ENCODE peak calls at places on chromosomes 7 and 10, in ten cellular contexts. V is GM23338, F is fibroblast of lung, I is HCT116, B is SK-N-SH, U is trophoblast cell, M is PC-3, A is DND-41, D is neuronal stem cell, W is OCI-LY7. H is an unnamed sample.
A peak's percentile ranks its signal among the peaks of the same experiment; 100 is the strongest.

GRCh38 chr10:124123141-124123540 is 29.7 kb upstream of the CHST15 start:
- DNase-seq in W (no peak), V (no peak), I (no peak), B (no peak), A (no peak), U (peak; percentile 63), F (peak; percentile 74), D (no peak), M (no peak), H (no peak)

GRCh38 chr7:112182749-112183148 is 23.4 kb downstream of the DOCK4 start:
- DNase-seq in D (no peak), B (peak; percentile 46), U (no peak), W (no peak), I (no peak), F (no peak), V (no peak), A (no peak), M (no peak), H (no peak)

GRCh38 chr10:58360412-58361004 is 24.7 kb upstream of the TFAM start:
- DNase-seq in B (no peak), M (peak; percentile 65), W (no peak), D (no peak), I (no peak), V (no peak), A (no peak), F (no peak), U (no peak), H (no peak)

GRCh38 chr10:86139066-86139657 is 227.4 kb downstream of the GRID1 start:
- DNase-seq in U (peak; percentile 71), A (peak; percentile 42), F (no peak), M (peak; percentile 17), V (peak; percentile 64), I (peak; percentile 23), B (no peak), W (peak; percentile 18), D (peak; percentile 6), H (no peak)

GRCh38 chr10:5679606-5680005 is 5.0 kb upstream of the TASOR2 start:
- DNase-seq in I (no peak), W (no peak), U (peak; percentile 26), M (peak; percentile 9), B (no peak), V (no peak), D (no peak), F (peak; percentile 39), A (no peak), H (peak; percentile 77)

GRCh38 chr10:99418910-99419624 is 11.4 kb downstream of the GOT1 start:
- DNase-seq in U (no peak), W (no peak), I (no peak), B (no peak), A (no peak), D (no peak), F (no peak), V (no peak), M (no peak), H (no peak)

GRCh38 chr10:52940921-52941320 is 168.3 kb upstream of the MBL2 start:
- DNase-seq in F (no peak), V (peak; percentile 20), W (no peak), I (no peak), A (no peak), U (no peak), D (no peak), M (no peak), B (no peak), H (no peak)

GRCh38 chr10:112311481-112311880 is 28.3 kb downstream of the TECTB start:
- DNase-seq in M (no peak), F (no peak), B (no peak), V (no peak), U (no peak), I (no peak), D (no peak), W (no peak), A (no peak), H (no peak)

GRCh38 chr7:134988161-134988560 is 1.9 kb downstream of the AGBL3 start:
- DNase-seq in I (no peak), B (no peak), F (no peak), U (no peak), A (no peak), D (no peak), W (no peak), V (no peak), M (no peak), H (no peak)

GRCh38 chr7:42103456-42103855 is 133.6 kb downstream of the GLI3 start:
- DNase-seq in D (no peak), U (no peak), B (no peak), M (no peak), W (no peak), A (no peak), I (no peak), V (no peak), F (no peak), H (peak; percentile 44)

GRCh38 chr10:45660876-45661411 is 11.6 kb downstream of the ZFAND4 start:
- DNase-seq in M (no peak), B (no peak), I (no peak), D (no peak), W (peak; percentile 55), U (no peak), V (peak; percentile 65), F (no peak), A (no peak), H (no peak)

GRCh38 chr10:84608126-84608525 is 279.7 kb downstream of the CCSER2 start:
- DNase-seq in D (no peak), V (no peak), M (no peak), U (no peak), I (no peak), W (no peak), F (no peak), A (no peak), B (no peak), H (no peak)
- H2AFZ ChIP-seq in D (no peak overlapping the region), V (no peak overlapping the region), M (no peak overlapping the region), U (no peak overlapping the region), I (no peak overlapping the region), W (no peak overlapping the region), F (no peak overlapping the region), A (no peak overlapping the region), B (no peak overlapping the region), H (no peak overlapping the region)

GRCh38 chr10:93475227-93475626 is 6.9 kb downstream of the MYOF start:
- DNase-seq in D (no peak), U (no peak), M (peak; percentile 38), W (no peak), F (no peak), I (no peak), V (no peak), B (no peak), A (no peak), H (no peak)

GRCh38 chr10:93473161-93473560 is 9.0 kb downstream of the MYOF start:
- DNase-seq in D (no peak), V (no peak), W (no peak), I (no peak), M (no peak), A (no peak), U (no peak), F (no peak), B (no peak), H (no peak)

GRCh38 chr10:93471110-93471651 is 11.0 kb downstream of the MYOF start:
- DNase-seq in U (peak; percentile 88), A (no peak), B (no peak), F (peak; percentile 97), V (no peak), W (no peak), D (no peak), I (peak; percentile 95), M (peak; percentile 94), H (peak; percentile 97)

GRCh38 chr10:93475871-93476270 is 6.3 kb downstream of the MYOF start:
- DNase-seq in I (peak; percentile 97), W (no peak), A (no peak), F (peak; percentile 97), B (no peak), D (no peak), V (no peak), M (peak; percentile 94), U (peak; percentile 81), H (peak; percentile 74)

DNA sequence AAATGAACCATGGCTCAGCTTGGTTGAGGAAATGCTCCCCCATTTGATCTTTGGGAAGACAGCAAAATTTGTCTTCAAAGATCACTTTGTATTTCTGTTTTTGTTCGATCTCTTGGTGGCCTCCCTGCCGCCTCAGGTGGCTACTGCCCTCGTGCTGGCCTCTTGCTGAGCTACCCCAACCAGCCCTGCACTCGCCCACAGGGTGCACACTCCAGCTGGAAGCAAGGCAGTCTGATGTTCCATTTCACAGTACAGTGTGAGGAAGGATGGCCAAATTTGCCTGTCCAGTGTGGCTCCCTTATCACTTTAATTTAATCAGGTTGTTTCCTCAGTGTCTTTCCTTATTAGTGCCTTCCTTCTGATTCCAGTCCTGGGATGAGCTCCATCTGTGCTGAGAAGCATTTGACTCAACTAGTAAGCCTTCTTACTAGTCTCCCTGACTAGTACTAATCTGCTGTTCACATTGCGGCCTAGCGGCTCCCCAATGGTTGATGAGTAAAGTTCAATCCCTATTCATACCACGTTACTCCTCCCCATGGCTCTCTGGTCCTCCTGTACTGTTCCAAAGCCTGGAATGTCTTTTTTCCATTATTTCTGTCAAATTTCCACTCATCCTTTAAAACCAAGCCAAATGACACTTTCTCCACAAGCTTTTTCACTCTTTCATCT is 8.2 kb downstream of the MYOF start:
- DNase-seq in B (no peak), F (no peak), M (no peak), D (no peak), U (no peak), I (no peak), A (no peak), V (no peak), W (no peak), H (no peak)
- H2AFZ ChIP-seq in B (no peak overlapping the region), F (no peak overlapping the region), M (no peak overlapping the region), D (no peak overlapping the region), U (no peak overlapping the region), I (no peak overlapping the region), A (no peak overlapping the region), V (peak overlapping the region; percentile 32), W (no peak overlapping the region), H (no peak overlapping the region)

DNA sequence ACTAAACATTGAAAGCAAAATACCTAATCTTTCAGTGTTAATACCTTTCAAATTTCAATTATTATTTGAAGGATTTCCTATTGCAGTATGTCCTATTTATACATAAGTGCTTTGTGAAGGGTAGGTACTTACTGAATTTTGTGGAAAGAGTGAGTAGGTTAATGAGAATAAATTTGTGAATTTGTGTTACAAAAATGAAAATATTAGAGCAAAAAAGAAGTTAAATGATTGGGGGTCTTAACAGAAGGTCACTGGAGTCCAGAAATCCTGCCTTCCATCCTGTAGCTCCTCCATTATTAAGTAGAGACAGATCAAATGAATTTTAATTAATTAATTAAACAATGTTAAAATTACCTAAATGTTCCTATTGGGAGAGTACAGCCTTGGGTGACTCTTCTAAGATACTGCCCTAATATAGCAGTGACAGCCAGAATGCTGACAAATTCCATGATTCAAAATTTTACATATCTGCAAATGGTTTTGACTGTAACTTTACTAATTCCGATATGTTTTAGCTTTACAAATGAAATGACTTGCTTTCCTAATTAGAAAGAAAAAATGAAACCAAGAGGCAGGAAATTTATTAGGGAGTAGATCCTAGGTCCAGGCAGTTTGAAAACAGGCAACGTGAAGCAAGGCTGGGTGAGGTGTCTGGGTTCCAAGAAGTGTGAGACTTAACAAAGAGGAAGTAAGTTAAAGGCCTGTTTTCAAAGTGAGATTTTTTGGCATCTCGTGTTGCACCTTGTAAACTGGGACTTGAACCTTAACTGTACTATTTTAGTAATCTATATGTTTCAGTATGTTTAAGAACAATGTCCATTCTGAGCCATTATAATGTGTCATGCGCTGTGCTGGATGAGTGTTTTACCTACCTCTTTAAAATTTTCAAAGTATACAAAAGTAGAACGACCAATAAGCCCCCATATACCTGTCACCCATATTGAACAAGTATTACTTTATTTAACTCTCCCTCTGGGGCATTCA is 1.5 kb downstream of the PIK3CG start:
- DNase-seq in W (peak; percentile 64), D (no peak), V (no peak), F (no peak), U (no peak), I (no peak), B (no peak), M (no peak), A (peak; percentile 27), H (no peak)
- H2AFZ ChIP-seq in W (peak overlapping the region; percentile 8), D (no peak overlapping the region), V (no peak overlapping the region), F (no peak overlapping the region), U (no peak overlapping the region), I (no peak overlapping the region), B (no peak overlapping the region), M (no peak overlapping the region), A (no peak overlapping the region), H (no peak overlapping the region)

GRCh38 chr10:27344568-27345454 is 104.2 kb upstream of the ACBD5 start:
- DNase-seq in W (no peak), I (no peak), D (no peak), B (no peak), M (no peak), V (peak; percentile 54), A (no peak), F (no peak), U (peak; percentile 78), H (no peak)
- H2AFZ ChIP-seq in W (peak overlapping the region; percentile 66), I (no peak overlapping the region), D (peak overlapping the region; percentile 77), B (no peak overlapping the region), M (no peak overlapping the region), V (peak overlapping the region; percentile 7), A (no peak overlapping the region), F (no peak overlapping the region), U (no peak overlapping the region), H (no peak overlapping the region)